ENCODE peak calls at places on chromosomes 6 and 20, in five cellular contexts. One of them, this sample, is unnamed.

GRCh38 chr20:362271-363254 is 15.7 kb downstream of the NRSN2 start:
- DNase-seq in AML-193: peak; percentile 88
- DNase-seq in Right ventricle myocardium superior: peak; percentile 92
- DNase-seq in ELF-1: peak; percentile 32
- DNase-seq in NCI-H2171: peak; percentile 94
- DNase-seq in this sample: peak; percentile 80

GRCh38 chr20:53124075-53124532 is 151.9 kb downstream of the TSHZ2 start:
- DNase-seq in ELF-1: no peak
- DNase-seq in NCI-H2171: no peak
- DNase-seq in AML-193: no peak
- DNase-seq in Right ventricle myocardium superior: peak; percentile 56
- DNase-seq in this sample: no peak

GRCh38 chr6:45657243-45657642 is 279.5 kb upstream of the SUPT3H start:
- DNase-seq in AML-193: no peak
- DNase-seq in Right ventricle myocardium superior: no peak
- DNase-seq in ELF-1: no peak
- DNase-seq in NCI-H2171: no peak
- DNase-seq in this sample: no peak

GRCh38 chr20:37383229-37383989 is 37.5 kb downstream of the SRC start:
- DNase-seq in Right ventricle myocardium superior: no peak
- DNase-seq in ELF-1: no peak
- DNase-seq in AML-193: no peak
- DNase-seq in NCI-H2171: no peak
- DNase-seq in this sample: no peak

GRCh38 chr20:19370076-19371075 is 157.9 kb downstream of the SLC24A3 start:
- DNase-seq in ELF-1: no peak
- DNase-seq in NCI-H2171: no peak
- DNase-seq in Right ventricle myocardium superior: no peak
- DNase-seq in AML-193: no peak
- DNase-seq in this sample: peak; percentile 76

GRCh38 chr6:106509420-106510089 is 119.7 kb downstream of the RTN4IP1 start:
- DNase-seq in Right ventricle myocardium superior: no peak
- DNase-seq in AML-193: peak; percentile 72
- DNase-seq in NCI-H2171: no peak
- DNase-seq in ELF-1: peak; percentile 39
- DNase-seq in this sample: no peak

GRCh38 chr6:26122402-26122792 is 35.2 kb downstream of the HFE start:
- DNase-seq in NCI-H2171: no peak
- DNase-seq in AML-193: no peak
- DNase-seq in Right ventricle myocardium superior: no peak
- DNase-seq in ELF-1: peak; percentile 79
- DNase-seq in this sample: no peak

GRCh38 chr20:51767018-51767866 is 948 bp downstream of the ATP9A start:
- DNase-seq in NCI-H2171: peak; percentile 99
- DNase-seq in AML-193: no peak
- DNase-seq in Right ventricle myocardium superior: peak; percentile 82
- DNase-seq in ELF-1: peak; percentile 89
- DNase-seq in this sample: no peak

GRCh38 chr20:46568570-46569129 is 18.2 kb upstream of the OCSTAMP start:
- DNase-seq in AML-193: no peak
- DNase-seq in ELF-1: no peak
- DNase-seq in NCI-H2171: peak; percentile 68
- DNase-seq in Right ventricle myocardium superior: peak; percentile 93
- DNase-seq in this sample: peak; percentile 95

GRCh38 chr20:5642155-5642981 is 107.8 kb upstream of the SHLD1 start:
- DNase-seq in Right ventricle myocardium superior: no peak
- DNase-seq in NCI-H2171: no peak
- DNase-seq in AML-193: peak; percentile 86
- DNase-seq in ELF-1: no peak
- DNase-seq in this sample: no peak

GRCh38 chr6:130927305-130927704 is 100.1 kb downstream of the SMLR1 start:
- DNase-seq in AML-193: no peak
- DNase-seq in ELF-1: peak; percentile 15
- DNase-seq in Right ventricle myocardium superior: no peak
- DNase-seq in NCI-H2171: no peak
- DNase-seq in this sample: no peak

GRCh38 chr20:41058007-41058673 is 29.5 kb downstream of the TOP1 start:
- DNase-seq in ELF-1: peak; percentile 40
- DNase-seq in NCI-H2171: no peak
- DNase-seq in AML-193: no peak
- DNase-seq in Right ventricle myocardium superior: no peak
- DNase-seq in this sample: no peak

GRCh38 chr6:74931567-74931966 is 274.3 kb downstream of the COL12A1 start:
- DNase-seq in NCI-H2171: no peak
- DNase-seq in ELF-1: no peak
- DNase-seq in Right ventricle myocardium superior: no peak
- DNase-seq in AML-193: no peak
- DNase-seq in this sample: no peak

GRCh38 chr6:166942393-166943168 is 13.8 kb downstream of the RNASET2 start:
- DNase-seq in Right ventricle myocardium superior: no peak
- DNase-seq in ELF-1: no peak
- DNase-seq in AML-193: no peak
- DNase-seq in NCI-H2171: no peak
- DNase-seq in this sample: no peak

GRCh38 chr20:53751394-53752368 is 158.0 kb upstream of the ZNF217 start:
- DNase-seq in AML-193: peak; percentile 60
- DNase-seq in Right ventricle myocardium superior: no peak
- DNase-seq in ELF-1: no peak
- DNase-seq in NCI-H2171: no peak
- DNase-seq in this sample: no peak